ENCODE peak calls at places on chromosomes 6 and 20, in four cellular contexts. L is fibroblast of mammary gland; E is stimulated activated CD8-positive, alpha-beta memory T cell treated with anti-CD3 and anti-CD28 coated beads, Interleukin-7, amount 100 ng/mL, for 24 hours; C is NCI-H69. K is an unnamed sample.

GRCh38 chr20:58841539-58842264 is 9.0 kb downstream of the GNAS-AS1 start:
- DNase-seq in L (no peak), E (no peak), C (no peak), K (no peak)

GRCh38 chr6:24191346-24191745 is 65.3 kb downstream of the NRSN1 start:
- DNase-seq in L (peak), E (no peak), C (no peak), K (no peak)

GRCh38 chr6:147080215-147080614 is 124.0 kb upstream of the STXBP5 start:
- DNase-seq in L (no peak), E (no peak), C (peak), K (no peak)

GRCh38 chr6:19342616-19343015 is 494.6 kb upstream of the ID4 start:
- DNase-seq in L (peak), E (no peak), C (no peak), K (no peak)

GRCh38 chr20:40016359-40016758 is 672.7 kb downstream of the MAFB start:
- DNase-seq in L (no peak), E (no peak), C (no peak), K (no peak)

GRCh38 chr20:1391640-1392442 is 1.0 kb downstream of the FKBP1A start:
- DNase-seq in L (peak), E (no peak), C (peak), K (no peak)

GRCh38 chr6:113732384-113732966 is 124.7 kb upstream of the MARCKS start:
- DNase-seq in L (peak), E (no peak), C (peak), K (peak)

GRCh38 chr6:119368917-119369316 is 19.4 kb upstream of the MAN1A1 start:
- DNase-seq in L (no peak), E (no peak), C (no peak), K (no peak)

GRCh38 chr20:40173877-40174276 is 515.2 kb downstream of the MAFB start:
- DNase-seq in L (no peak), E (no peak), C (no peak), K (no peak)

GRCh38 chr20:53202781-53203180 is 230.6 kb downstream of the TSHZ2 start:
- DNase-seq in L (peak), E (no peak), C (peak), K (no peak)

GRCh38 chr6:19865178-19865577 is 28.0 kb downstream of the ID4 start:
- DNase-seq in L (no peak), E (no peak), C (peak), K (no peak)

GRCh38 chr6:107894821-107895396 is 63.1 kb downstream of the SEC63 start:
- DNase-seq in L (no peak), E (no peak), C (no peak), K (no peak)

GRCh38 chr6:147553099-147553498 is 44.6 kb downstream of the SAMD5 start:
- DNase-seq in L (no peak), E (no peak), C (no peak), K (no peak)

K was measured in uterus.